ENCODE peak calls at places on chromosomes 16 and 17, in eight cellular contexts. V is CD8-positive, alpha-beta T cell; N is body of pancreas; X is cardiac fibroblast; F is heart left ventricle; Z is neural progenitor cell; B is AG04450; L is tibial nerve. G is an unnamed sample.

GRCh38 chr17:3750926-3751325 is 27.2 kb downstream of the HASPIN start:
- DNase-seq in V (peak; percentile 81), N (no peak), X (no peak), F (no peak), Z (no peak), B (no peak), L (no peak), G (no peak)

GRCh38 chr17:50207792-50208567 is 6.5 kb upstream of the COL1A1 start:
- DNase-seq in V (no peak), N (no peak), X (no peak), F (no peak), Z (no peak), B (no peak), L (peak; percentile 4), G (no peak)

GRCh38 chr16:8396463-8396862 is 193.8 kb downstream of the TMEM114 start:
- DNase-seq in V (no peak), N (no peak), X (no peak), F (no peak), Z (no peak), B (no peak), L (no peak), G (no peak)

GRCh38 chr16:3977376-3977775 is 96.9 kb upstream of the CREBBP start:
- DNase-seq in V (no peak), N (no peak), X (no peak), F (no peak), Z (no peak), B (no peak), L (no peak), G (no peak)

GRCh38 chr17:55356440-55357328 is 65.0 kb downstream of the MMD start:
- DNase-seq in V (peak; percentile 67), N (peak; percentile 81), X (peak; percentile 71), F (no peak), Z (peak; percentile 83), B (peak; percentile 13), L (peak; percentile 69), G (peak; percentile 78)

GRCh38 chr17:73227944-73228343 is 33.7 kb downstream of the CPSF4L start:
- DNase-seq in V (no peak), N (peak; percentile 16), X (no peak), F (no peak), Z (no peak), B (no peak), L (no peak), G (no peak)

GRCh38 chr16:22970191-22970845 is 156.4 kb downstream of the HS3ST2 start:
- DNase-seq in V (no peak), N (no peak), X (no peak), F (no peak), Z (peak; percentile 45), B (no peak), L (no peak), G (no peak)

GRCh38 chr16:28304214-28304613 is 11.9 kb downstream of the SBK1 start:
- DNase-seq in V (no peak), N (peak; percentile 27), X (peak; percentile 48), F (no peak), Z (peak; percentile 77), B (no peak), L (no peak), G (peak; percentile 61)

GRCh38 chr16:75304521-75305363 is 53.3 kb upstream of the BCAR1 start:
- DNase-seq in V (no peak), N (peak; percentile 89), X (peak; percentile 93), F (no peak), Z (no peak), B (no peak), L (no peak), G (peak; percentile 89)

GRCh38 chr16:16143038-16143763 is 80.1 kb downstream of the ABCC6 start:
- DNase-seq in V (no peak), N (peak; percentile 32), X (no peak), F (no peak), Z (peak; percentile 37), B (no peak), L (no peak), G (no peak)

GRCh38 chr16:3952342-3953131 is 72.0 kb upstream of the CREBBP start:
- DNase-seq in V (no peak), N (peak; percentile 42), X (peak; percentile 83), F (peak; percentile 86), Z (peak; percentile 53), B (no peak), L (peak; percentile 89), G (peak; percentile 55)

GRCh38 chr16:85753559-85753958 is 2.7 kb upstream of the C16orf74 start:
- DNase-seq in V (no peak), N (peak; percentile 83), X (no peak), F (no peak), Z (no peak), B (no peak), L (no peak), G (no peak)

GRCh38 chr17:8785547-8786412 is 13.4 kb downstream of the MFSD6L start:
- DNase-seq in V (peak; percentile 73), N (peak; percentile 82), X (peak; percentile 75), F (peak; percentile 83), Z (peak; percentile 86), B (peak; percentile 29), L (peak; percentile 74), G (peak; percentile 76)

GRCh38 chr17:60137731-60138130 is 12.0 kb upstream of the CA4 start:
- DNase-seq in V (no peak), N (no peak), X (no peak), F (peak; percentile 20), Z (no peak), B (no peak), L (no peak), G (no peak)

GRCh38 chr17:5815396-5815795 is 231.1 kb upstream of the NLRP1 start:
- DNase-seq in V (no peak), N (no peak), X (no peak), F (no peak), Z (no peak), B (no peak), L (no peak), G (no peak)

GRCh38 chr17:2020721-2021120 is 4.4 kb downstream of the RTN4RL1 start:
- DNase-seq in V (no peak), N (no peak), X (no peak), F (no peak), Z (no peak), B (no peak), L (no peak), G (no peak)

GRCh38 chr16:21526923-21527807 is 72.2 kb upstream of the METTL9 start:
- DNase-seq in V (no peak), N (no peak), X (no peak), F (peak; percentile 51), Z (peak; percentile 24), B (no peak), L (no peak), G (no peak)

GRCh38 chr17:64296246-64296645 is 33.2 kb upstream of the TEX2 start:
- DNase-seq in V (no peak), N (no peak), X (no peak), F (no peak), Z (no peak), B (no peak), L (no peak), G (no peak)

GRCh38 chr17:64289652-64290051 is 26.6 kb upstream of the TEX2 start:
- DNase-seq in V (no peak), N (no peak), X (no peak), F (no peak), Z (no peak), B (no peak), L (no peak), G (no peak)

GRCh38 chr17:64295146-64295545 is 32.1 kb upstream of the TEX2 start:
- DNase-seq in V (no peak), N (no peak), X (no peak), F (no peak), Z (no peak), B (no peak), L (no peak), G (no peak)

GRCh38 chr17:64291268-64291851 is 28.3 kb upstream of the TEX2 start:
- DNase-seq in V (no peak), N (no peak), X (no peak), F (no peak), Z (no peak), B (no peak), L (no peak), G (no peak)
- TF ChIP-seq CTCF in V (no peak), N (peak; percentile 12), X (peak; percentile 53), F (peak; percentile 19), Z (peak; percentile 48), B (peak; percentile 40), L (no peak), G (peak; percentile 46)

DNA sequence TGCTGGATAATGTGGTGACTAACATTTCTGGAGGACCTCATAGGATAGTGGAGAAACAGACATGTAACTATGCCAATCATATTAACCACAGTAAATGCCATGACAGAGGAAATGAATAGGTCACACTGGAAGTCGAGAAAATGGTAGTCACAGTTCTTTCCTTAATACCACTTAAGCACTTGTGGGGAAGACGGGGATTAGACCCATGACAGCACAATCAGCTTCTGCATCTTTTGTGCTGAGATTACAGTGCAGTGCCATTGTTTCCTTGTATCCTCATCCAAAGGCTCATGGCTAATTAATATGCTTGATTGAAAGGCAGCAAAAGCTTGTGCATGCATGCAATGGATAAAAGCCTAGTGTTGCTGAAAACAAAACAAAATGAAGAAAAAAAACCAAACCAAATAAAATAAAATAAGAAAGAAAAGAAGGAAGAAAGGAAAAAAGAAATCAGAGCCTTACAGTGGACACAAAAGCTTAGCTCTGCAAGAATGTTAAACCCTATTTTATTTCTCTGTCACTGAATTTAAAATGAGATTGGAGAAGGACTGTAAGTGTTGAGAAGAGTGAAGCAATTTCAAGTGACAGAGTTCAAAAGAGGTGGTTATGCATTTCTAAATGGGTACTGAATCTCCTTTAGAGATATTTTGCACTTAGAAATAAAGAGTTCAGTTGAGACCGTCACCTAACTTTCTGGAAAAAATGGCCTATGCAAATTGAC is 1011.9 kb downstream of the CDH8 start:
- DNase-seq in V (no peak), N (no peak), X (no peak), F (no peak), Z (peak; percentile 90), B (no peak), L (no peak), G (no peak)
- H3K4me3 ChIP-seq in V (no peak overlapping the region), N (no peak overlapping the region), X (no peak overlapping the region), F (no peak overlapping the region), Z (peak overlapping the region; percentile 22), B (no peak overlapping the region), L (no peak overlapping the region), G (no peak overlapping the region)

DNA sequence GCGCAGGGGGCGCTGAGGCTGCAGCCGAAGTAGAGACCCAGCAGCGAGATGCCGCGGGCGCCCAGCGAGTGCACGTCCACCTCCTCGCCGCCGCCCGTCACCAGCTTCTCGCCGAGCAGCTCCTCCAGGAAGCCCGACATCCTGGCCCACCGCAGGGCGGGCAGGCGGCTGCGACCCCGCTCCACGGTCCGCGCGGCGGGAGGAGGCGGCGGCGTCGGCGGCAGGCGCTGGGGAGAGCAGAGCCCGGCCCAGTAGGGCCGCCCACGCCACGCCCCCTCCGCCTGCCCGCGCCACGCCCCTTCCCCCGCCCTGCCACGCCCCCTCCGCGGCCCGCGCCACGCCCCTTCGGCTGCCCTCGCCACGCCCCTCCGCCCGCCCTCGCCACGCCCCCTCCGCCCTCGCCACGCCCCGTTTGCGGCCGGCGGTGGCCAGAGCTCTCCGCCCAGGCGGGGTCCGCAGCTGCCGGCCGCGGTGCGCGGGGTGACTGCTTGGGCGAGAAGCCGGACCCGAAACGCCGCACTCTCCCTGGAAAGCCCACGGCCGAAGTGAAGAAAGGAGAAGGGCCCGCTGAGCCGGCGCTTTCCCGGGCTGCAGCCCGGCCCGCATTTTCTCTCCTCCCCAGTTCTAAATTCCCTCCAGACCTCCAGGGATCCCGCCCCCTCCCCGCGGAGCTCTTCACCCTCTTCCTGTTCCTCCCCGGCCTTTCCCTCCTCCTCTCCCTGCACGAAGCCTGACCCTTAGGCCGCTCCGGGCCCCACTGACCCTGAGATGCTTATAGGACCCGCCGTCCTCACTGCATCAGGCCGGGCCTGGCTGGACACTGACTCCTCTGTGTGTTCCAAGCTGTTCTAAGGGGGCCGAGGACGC is at the start of gene NXN:
- DNase-seq in V (peak; percentile 96), N (peak; percentile 90), X (peak; percentile 83), F (peak; percentile 96), Z (peak; percentile 94), B (no peak), L (peak; percentile 80), G (peak; percentile 76)
- TF ChIP-seq CTCF in V (no peak), N (peak; percentile 46), X (no peak), F (peak; percentile 36), Z (peak; percentile 27), B (peak; percentile 25), L (no peak), G (no peak)

GRCh38 chr16:57775661-57776469 is 26.4 kb downstream of the KIFC3 start:
- DNase-seq in V (no peak), N (peak; percentile 74), X (peak; percentile 29), F (no peak), Z (peak; percentile 95), B (no peak), L (no peak), G (no peak)
- H3K4me3 ChIP-seq in V (no peak overlapping the region), N (no peak overlapping the region), X (no peak overlapping the region), F (no peak overlapping the region), Z (no peak overlapping the region), B (no peak overlapping the region), L (no peak overlapping the region), G (no peak overlapping the region)

G was measured in fibroblast of pulmonary artery.